ENCODE peak calls at places on chromosome 1, in four cellular contexts. O is stimulated activated CD8-positive, alpha-beta memory T cell treated with anti-CD3 and anti-CD28 coated beads, Interleukin-2, amount 100 ng/mL, for 1 hour; N is uterus; V is EL. Q is an unnamed sample.
A peak's percentile ranks its signal among the peaks of the same experiment; 100 is the strongest.

GRCh38 chr1:173473599-173474011 is 3.5 kb upstream of the PRDX6 start:
- DNase-seq in O (no peak), N (no peak), V (peak; percentile 74), Q (no peak)

GRCh38 chr1:109723351-109723750 is 11.3 kb downstream of the GSTM5 start:
- DNase-seq in O (no peak), N (no peak), V (peak; percentile 50), Q (no peak)

GRCh38 chr1:20693623-20694022 is 24.2 kb downstream of the KIF17 start:
- DNase-seq in O (no peak), N (no peak), V (no peak), Q (no peak)

GRCh38 chr1:175195281-175195680 is 2.7 kb upstream of the KIAA0040 start:
- DNase-seq in O (no peak), N (no peak), V (no peak), Q (no peak)

GRCh38 chr1:33042836-33043235 is 6.2 kb upstream of the AK2 start:
- DNase-seq in O (no peak), N (no peak), V (no peak), Q (no peak)

GRCh38 chr1:221979461-221980032 is 237.7 kb upstream of the DUSP10 start:
- DNase-seq in O (no peak), N (no peak), V (no peak), Q (no peak)

GRCh38 chr1:1968767-1969504 is 34.6 kb downstream of the CFAP74 start:
- DNase-seq in O (no peak), N (no peak), V (no peak), Q (no peak)

GRCh38 chr1:153357076-153357852 is 390 bp upstream of the S100A9 start:
- DNase-seq in O (no peak), N (peak; percentile 27), V (no peak), Q (peak; percentile 43)

GRCh38 chr1:91809267-91809666 is 76.7 kb downstream of the TGFBR3 start:
- DNase-seq in O (no peak), N (no peak), V (peak; percentile 80), Q (no peak)

GRCh38 chr1:207654320-207654719 is 9.4 kb downstream of the CR1L start:
- DNase-seq in O (no peak), N (no peak), V (no peak), Q (no peak)

GRCh38 chr1:84836145-84836544 is 56.9 kb downstream of the LPAR3 start:
- DNase-seq in O (no peak), N (no peak), V (peak; percentile 65), Q (no peak)

GRCh38 chr1:167499106-167499505 is 19.2 kb downstream of the CD247 start:
- DNase-seq in O (no peak), N (no peak), V (no peak), Q (no peak)

GRCh38 chr1:204072951-204073836 is at the start of gene SOX13:
- DNase-seq in O (no peak), N (peak; percentile 94), V (peak; percentile 90), Q (no peak)

GRCh38 chr1:25031601-25031965 is 101.5 kb upstream of the RUNX3 start:
- DNase-seq in O (no peak), N (no peak), V (no peak), Q (no peak)

GRCh38 chr1:20383631-20384030 is 93.0 kb downstream of the VWA5B1 start:
- DNase-seq in O (no peak), N (no peak), V (no peak), Q (no peak)

GRCh38 chr1:74236440-74236839 is 1.3 kb downstream of the TNNI3K start:
- DNase-seq in O (no peak), N (no peak), V (no peak), Q (no peak)

GRCh38 chr1:203346060-203346754 is 4.7 kb downstream of the FMOD start:
- DNase-seq in O (no peak), N (peak; percentile 63), V (no peak), Q (no peak)

GRCh38 chr1:51636765-51637522 is 20.1 kb downstream of the OSBPL9 start:
- DNase-seq in O (no peak), N (peak; percentile 84), V (peak; percentile 93), Q (no peak)

GRCh38 chr1:228838717-228839500 is 103.6 kb downstream of the RHOU start:
- DNase-seq in O (no peak), N (no peak), V (peak; percentile 18), Q (no peak)

GRCh38 chr1:85320371-85321131 is 44.1 kb upstream of the BCL10 start:
- DNase-seq in O (no peak), N (no peak), V (peak; percentile 89), Q (no peak)

GRCh38 chr1:226181996-226182714 is 4.4 kb downstream of the ACBD3 start:
- DNase-seq in O (no peak), N (peak; percentile 56), V (peak; percentile 67), Q (no peak)

GRCh38 chr1:87392241-87393192 is 63.8 kb downstream of the LMO4 start:
- DNase-seq in O (no peak), N (no peak), V (peak; percentile 73), Q (no peak)

GRCh38 chr1:241924080-241924808 is 33.3 kb upstream of the BECN2 start:
- DNase-seq in O (no peak), N (no peak), V (no peak), Q (no peak)

GRCh38 chr1:226082959-226083302 is 20.4 kb downstream of the H3-3A start:
- DNase-seq in O (no peak), N (peak; percentile 52), V (peak; percentile 63), Q (no peak)

GRCh38 chr1:117826551-117827078 is 102.8 kb downstream of the GDAP2 start:
- DNase-seq in O (no peak), N (no peak), V (peak; percentile 95), Q (no peak)

GRCh38 chr1:226634156-226634588 is 85.6 kb downstream of the STUM start:
- DNase-seq in O (peak; percentile 78), N (peak; percentile 87), V (peak; percentile 61), Q (no peak)

GRCh38 chr1:234735976-234736375 is 126.0 kb upstream of the IRF2BP2 start:
- DNase-seq in O (no peak), N (no peak), V (no peak), Q (no peak)

GRCh38 chr1:163056832-163057231 is 12.3 kb upstream of the RGS4 start:
- DNase-seq in O (no peak), N (no peak), V (peak; percentile 43), Q (no peak)

GRCh38 chr1:226655251-226656163 is 83.6 kb downstream of the ITPKB start:
- DNase-seq in O (no peak), N (no peak), V (peak; percentile 16), Q (no peak)

GRCh38 chr1:71667224-71667623 is 586.4 kb upstream of the ZRANB2 start:
- DNase-seq in O (no peak), N (no peak), V (peak; percentile 12), Q (no peak)

GRCh38 chr1:201946224-201946908 is at the start of gene LMOD1:
- DNase-seq in O (no peak), N (peak; percentile 99), V (peak; percentile 95), Q (no peak)

GRCh38 chr1:185314416-185314815 is 2.6 kb downstream of the IVNS1ABP start:
- DNase-seq in O (no peak), N (no peak), V (peak; percentile 17), Q (no peak)

GRCh38 chr1:201636065-201636464 is 97.1 kb downstream of the NAV1 start:
- DNase-seq in O (no peak), N (no peak), V (no peak), Q (no peak)

Q was measured in esophagus squamous epithelium.